ENCODE peak calls at places on chromosomes 16 and 17, in nine cellular contexts. One of them, this sample, is unnamed.

GRCh38 chr16:50702725-50703124 is 9.3 kb downstream of the NOD2 start:
- DNase-seq in sigmoid colon: no peak
- DNase-seq in tibial nerve: no peak
- DNase-seq in uterus: no peak
- DNase-seq in upper lobe of left lung: peak; percentile 10
- DNase-seq in esophagus squamous epithelium: no peak
- DNase-seq in kidney: no peak
- DNase-seq in mesendoderm: no peak
- DNase-seq in ascending aorta: no peak
- DNase-seq in this sample: no peak

GRCh38 chr16:11078812-11079459 is 134.6 kb downstream of the CLEC16A start:
- DNase-seq in mesendoderm: no peak
- DNase-seq in tibial nerve: no peak
- DNase-seq in uterus: peak; percentile 86
- DNase-seq in upper lobe of left lung: no peak
- DNase-seq in esophagus squamous epithelium: no peak
- DNase-seq in sigmoid colon: peak; percentile 94
- DNase-seq in ascending aorta: no peak
- DNase-seq in kidney: no peak
- DNase-seq in this sample: peak; percentile 85

GRCh38 chr17:83079340-83079747 is at the start of gene METRNL:
- DNase-seq in tibial nerve: peak; percentile 73
- DNase-seq in upper lobe of left lung: peak; percentile 81
- DNase-seq in mesendoderm: peak; percentile 45
- DNase-seq in sigmoid colon: peak; percentile 92
- DNase-seq in kidney: peak; percentile 95
- DNase-seq in ascending aorta: peak; percentile 88
- DNase-seq in uterus: peak; percentile 79
- DNase-seq in esophagus squamous epithelium: no peak
- DNase-seq in this sample: peak; percentile 90

GRCh38 chr16:66984902-66985311 is 3.5 kb upstream of the CES4A start:
- DNase-seq in tibial nerve: no peak
- DNase-seq in ascending aorta: no peak
- DNase-seq in uterus: no peak
- DNase-seq in esophagus squamous epithelium: no peak
- DNase-seq in sigmoid colon: no peak
- DNase-seq in kidney: no peak
- DNase-seq in upper lobe of left lung: no peak
- DNase-seq in mesendoderm: no peak
- DNase-seq in this sample: no peak

GRCh38 chr16:14180431-14181059 is 109.4 kb downstream of the MRTFB start:
- DNase-seq in kidney: no peak
- DNase-seq in ascending aorta: no peak
- DNase-seq in esophagus squamous epithelium: no peak
- DNase-seq in mesendoderm: peak; percentile 53
- DNase-seq in tibial nerve: no peak
- DNase-seq in upper lobe of left lung: peak; percentile 26
- DNase-seq in sigmoid colon: no peak
- DNase-seq in uterus: no peak
- DNase-seq in this sample: no peak

GRCh38 chr17:66426397-66427033 is 124.1 kb downstream of the PRKCA start:
- DNase-seq in kidney: no peak
- DNase-seq in tibial nerve: no peak
- DNase-seq in mesendoderm: peak; percentile 66
- DNase-seq in uterus: no peak
- DNase-seq in upper lobe of left lung: no peak
- DNase-seq in sigmoid colon: peak; percentile 27
- DNase-seq in esophagus squamous epithelium: no peak
- DNase-seq in ascending aorta: no peak
- DNase-seq in this sample: no peak

GRCh38 chr17:52681486-52681885 is 523.0 kb upstream of the CA10 start:
- DNase-seq in sigmoid colon: no peak
- DNase-seq in uterus: no peak
- DNase-seq in tibial nerve: no peak
- DNase-seq in kidney: no peak
- DNase-seq in mesendoderm: no peak
- DNase-seq in esophagus squamous epithelium: no peak
- DNase-seq in upper lobe of left lung: no peak
- DNase-seq in ascending aorta: no peak
- DNase-seq in this sample: no peak

GRCh38 chr17:42525221-42525620 is 10.8 kb upstream of the NAGLU start:
- DNase-seq in sigmoid colon: no peak
- DNase-seq in esophagus squamous epithelium: no peak
- DNase-seq in ascending aorta: no peak
- DNase-seq in tibial nerve: no peak
- DNase-seq in uterus: peak; percentile 10
- DNase-seq in mesendoderm: no peak
- DNase-seq in kidney: peak; percentile 21
- DNase-seq in upper lobe of left lung: no peak
- DNase-seq in this sample: no peak

GRCh38 chr17:55487727-55488436 is 23.4 kb downstream of the SMIM36 start:
- DNase-seq in mesendoderm: no peak
- DNase-seq in kidney: no peak
- DNase-seq in tibial nerve: no peak
- DNase-seq in sigmoid colon: no peak
- DNase-seq in esophagus squamous epithelium: no peak
- DNase-seq in upper lobe of left lung: no peak
- DNase-seq in uterus: no peak
- DNase-seq in ascending aorta: no peak
- DNase-seq in this sample: no peak

GRCh38 chr16:4318171-4318910 is 2.5 kb downstream of the GLIS2 start:
- DNase-seq in uterus: no peak
- DNase-seq in tibial nerve: no peak
- DNase-seq in sigmoid colon: no peak
- DNase-seq in mesendoderm: no peak
- DNase-seq in ascending aorta: no peak
- DNase-seq in esophagus squamous epithelium: no peak
- DNase-seq in kidney: no peak
- DNase-seq in upper lobe of left lung: no peak
- DNase-seq in this sample: peak; percentile 55

GRCh38 chr16:88358033-88358481 is 24.7 kb upstream of the ZNF469 start:
- DNase-seq in esophagus squamous epithelium: no peak
- DNase-seq in mesendoderm: no peak
- DNase-seq in kidney: peak; percentile 64
- DNase-seq in sigmoid colon: peak; percentile 59
- DNase-seq in tibial nerve: no peak
- DNase-seq in uterus: no peak
- DNase-seq in upper lobe of left lung: no peak
- DNase-seq in ascending aorta: no peak
- DNase-seq in this sample: no peak

GRCh38 chr17:68295086-68295485 is 3.8 kb downstream of the ARSG start:
- DNase-seq in tibial nerve: no peak
- DNase-seq in upper lobe of left lung: no peak
- DNase-seq in sigmoid colon: no peak
- DNase-seq in mesendoderm: no peak
- DNase-seq in kidney: no peak
- DNase-seq in esophagus squamous epithelium: no peak
- DNase-seq in ascending aorta: no peak
- DNase-seq in uterus: no peak
- DNase-seq in this sample: no peak

GRCh38 chr16:88066680-88067529 is 115.7 kb downstream of the BANP start:
- DNase-seq in tibial nerve: no peak
- DNase-seq in ascending aorta: no peak
- DNase-seq in mesendoderm: no peak
- DNase-seq in sigmoid colon: no peak
- DNase-seq in esophagus squamous epithelium: no peak
- DNase-seq in uterus: no peak
- DNase-seq in kidney: peak; percentile 67
- DNase-seq in upper lobe of left lung: no peak
- DNase-seq in this sample: no peak

GRCh38 chr16:2964416-2965223 is 545 bp downstream of the KREMEN2 start:
- DNase-seq in kidney: peak; percentile 80
- DNase-seq in sigmoid colon: no peak
- DNase-seq in uterus: no peak
- DNase-seq in mesendoderm: peak; percentile 96
- DNase-seq in tibial nerve: no peak
- DNase-seq in ascending aorta: no peak
- DNase-seq in esophagus squamous epithelium: no peak
- DNase-seq in upper lobe of left lung: no peak
- DNase-seq in this sample: no peak

GRCh38 chr17:16328997-16329396 is 24.3 kb downstream of the CENPV start:
- DNase-seq in upper lobe of left lung: peak; percentile 21
- DNase-seq in mesendoderm: peak; percentile 22
- DNase-seq in ascending aorta: no peak
- DNase-seq in sigmoid colon: no peak
- DNase-seq in kidney: no peak
- DNase-seq in tibial nerve: no peak
- DNase-seq in esophagus squamous epithelium: no peak
- DNase-seq in uterus: no peak
- DNase-seq in this sample: no peak

GRCh38 chr17:76350463-76350862 is 3.3 kb downstream of the PRPSAP1 start:
- DNase-seq in mesendoderm: no peak
- DNase-seq in uterus: no peak
- DNase-seq in upper lobe of left lung: no peak
- DNase-seq in ascending aorta: no peak
- DNase-seq in kidney: no peak
- DNase-seq in sigmoid colon: no peak
- DNase-seq in tibial nerve: no peak
- DNase-seq in esophagus squamous epithelium: no peak
- DNase-seq in this sample: no peak

GRCh38 chr17:27620721-27621120 is 10.3 kb upstream of the LGALS9 start:
- DNase-seq in mesendoderm: no peak
- DNase-seq in upper lobe of left lung: no peak
- DNase-seq in esophagus squamous epithelium: no peak
- DNase-seq in tibial nerve: no peak
- DNase-seq in uterus: no peak
- DNase-seq in kidney: no peak
- DNase-seq in sigmoid colon: no peak
- DNase-seq in ascending aorta: no peak
- DNase-seq in this sample: no peak

GRCh38 chr16:10355589-10355988 is 30.3 kb upstream of the ATF7IP2 start:
- DNase-seq in kidney: no peak
- DNase-seq in esophagus squamous epithelium: no peak
- DNase-seq in upper lobe of left lung: no peak
- DNase-seq in uterus: no peak
- DNase-seq in tibial nerve: no peak
- DNase-seq in ascending aorta: no peak
- DNase-seq in mesendoderm: no peak
- DNase-seq in sigmoid colon: no peak
- DNase-seq in this sample: no peak

GRCh38 chr17:64340557-64340956 is 50.1 kb downstream of the PECAM1 start:
- DNase-seq in mesendoderm: no peak
- DNase-seq in kidney: no peak
- DNase-seq in esophagus squamous epithelium: no peak
- DNase-seq in tibial nerve: no peak
- DNase-seq in sigmoid colon: no peak
- DNase-seq in upper lobe of left lung: no peak
- DNase-seq in ascending aorta: peak; percentile 58
- DNase-seq in uterus: no peak
- DNase-seq in this sample: no peak

GRCh38 chr17:13086142-13086769 is 68.4 kb upstream of the ELAC2 start:
- DNase-seq in mesendoderm: no peak
- DNase-seq in sigmoid colon: no peak
- DNase-seq in ascending aorta: peak; percentile 67
- DNase-seq in tibial nerve: no peak
- DNase-seq in upper lobe of left lung: no peak
- DNase-seq in kidney: no peak
- DNase-seq in esophagus squamous epithelium: no peak
- DNase-seq in uterus: no peak
- DNase-seq in this sample: no peak

GRCh38 chr17:15999974-16000827 is 577 bp downstream of the TTC19 start:
- DNase-seq in sigmoid colon: peak; percentile 75
- DNase-seq in upper lobe of left lung: peak; percentile 28
- DNase-seq in uterus: peak; percentile 47
- DNase-seq in kidney: no peak
- DNase-seq in mesendoderm: peak; percentile 81
- DNase-seq in ascending aorta: peak; percentile 73
- DNase-seq in esophagus squamous epithelium: no peak
- DNase-seq in tibial nerve: no peak
- DNase-seq in this sample: peak; percentile 69

GRCh38 chr16:70529051-70529777 is 5.6 kb downstream of the SF3B3 start:
- DNase-seq in tibial nerve: no peak
- DNase-seq in mesendoderm: peak; percentile 22
- DNase-seq in esophagus squamous epithelium: no peak
- DNase-seq in upper lobe of left lung: no peak
- DNase-seq in uterus: no peak
- DNase-seq in kidney: no peak
- DNase-seq in sigmoid colon: no peak
- DNase-seq in ascending aorta: no peak
- DNase-seq in this sample: peak; percentile 89

GRCh38 chr17:4436846-4437245 is 3.1 kb downstream of the SPNS3 start:
- DNase-seq in tibial nerve: no peak
- DNase-seq in kidney: no peak
- DNase-seq in ascending aorta: no peak
- DNase-seq in upper lobe of left lung: no peak
- DNase-seq in esophagus squamous epithelium: no peak
- DNase-seq in uterus: no peak
- DNase-seq in mesendoderm: no peak
- DNase-seq in sigmoid colon: no peak
- DNase-seq in this sample: no peak
- H3K4me3 ChIP-seq in tibial nerve: no peak overlapping the region
- H3K4me3 ChIP-seq in kidney: no peak overlapping the region
- H3K4me3 ChIP-seq in ascending aorta: no peak overlapping the region
- H3K4me3 ChIP-seq in upper lobe of left lung: no peak overlapping the region
- H3K4me3 ChIP-seq in esophagus squamous epithelium: no peak overlapping the region
- H3K4me3 ChIP-seq in uterus: no peak overlapping the region
- H3K4me3 ChIP-seq in mesendoderm: no peak overlapping the region
- H3K4me3 ChIP-seq in sigmoid colon: no peak overlapping the region
- H3K4me3 ChIP-seq in this sample: no peak overlapping the region

GRCh38 chr17:77434136-77435114 is 293.7 kb downstream of the SEC14L1 start:
- DNase-seq in esophagus squamous epithelium: no peak
- DNase-seq in kidney: no peak
- DNase-seq in mesendoderm: no peak
- DNase-seq in upper lobe of left lung: no peak
- DNase-seq in sigmoid colon: no peak
- DNase-seq in tibial nerve: no peak
- DNase-seq in uterus: no peak
- DNase-seq in ascending aorta: no peak
- DNase-seq in this sample: no peak
- H3K4me1 ChIP-seq in esophagus squamous epithelium: peaks cover 82% of the 10 kb centered on the region
- H3K4me1 ChIP-seq in kidney: peaks cover 65% of the 10 kb centered on the region
- H3K4me1 ChIP-seq in mesendoderm: peaks cover 23% of the 10 kb centered on the region
- H3K4me1 ChIP-seq in upper lobe of left lung: peaks cover 85% of the 10 kb centered on the region
- H3K4me1 ChIP-seq in sigmoid colon: no peaks in the 10 kb centered on the region
- H3K4me1 ChIP-seq in tibial nerve: peaks cover 95% of the 10 kb centered on the region
- H3K4me1 ChIP-seq in uterus: peaks cover 31% of the 10 kb centered on the region
- H3K4me1 ChIP-seq in ascending aorta: peaks cover 48% of the 10 kb centered on the region
- H3K4me1 ChIP-seq in this sample: peaks cover 66% of the 10 kb centered on the region

GRCh38 chr17:39794249-39794970 is 56.7 kb downstream of the GRB7 start:
- DNase-seq in kidney: no peak
- DNase-seq in uterus: no peak
- DNase-seq in esophagus squamous epithelium: no peak
- DNase-seq in sigmoid colon: no peak
- DNase-seq in mesendoderm: no peak
- DNase-seq in ascending aorta: no peak
- DNase-seq in tibial nerve: no peak
- DNase-seq in upper lobe of left lung: no peak
- DNase-seq in this sample: no peak
- H3K4me3 ChIP-seq in kidney: no peak overlapping the region
- H3K4me3 ChIP-seq in uterus: no peak overlapping the region
- H3K4me3 ChIP-seq in esophagus squamous epithelium: no peak overlapping the region
- H3K4me3 ChIP-seq in sigmoid colon: no peak overlapping the region
- H3K4me3 ChIP-seq in mesendoderm: no peak overlapping the region
- H3K4me3 ChIP-seq in ascending aorta: no peak overlapping the region
- H3K4me3 ChIP-seq in tibial nerve: no peak overlapping the region
- H3K4me3 ChIP-seq in upper lobe of left lung: no peak overlapping the region
- H3K4me3 ChIP-seq in this sample: no peak overlapping the region

DNA sequence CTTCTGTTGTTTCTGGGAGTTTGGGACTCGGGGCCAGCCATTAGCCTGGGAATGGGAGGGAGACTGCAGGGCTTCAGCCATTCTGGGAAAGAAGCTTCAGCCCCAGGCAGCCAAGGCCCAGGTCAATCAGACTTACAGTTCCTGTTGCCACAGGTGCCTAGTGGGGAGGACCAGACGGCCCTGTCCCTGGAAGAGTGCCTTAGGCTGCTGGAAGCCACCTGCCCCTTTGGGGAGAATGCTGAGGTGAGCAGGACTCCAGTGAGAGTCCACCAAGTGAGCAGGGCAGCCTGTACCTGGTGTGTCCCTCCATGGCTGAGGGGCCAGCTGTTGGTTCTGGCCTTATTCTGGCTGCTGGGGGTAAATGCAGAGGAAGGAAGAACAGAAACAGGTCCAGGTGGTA is 8.7 kb downstream of the NFE2L1 start:
- DNase-seq in uterus: no peak
- DNase-seq in kidney: no peak
- DNase-seq in esophagus squamous epithelium: no peak
- DNase-seq in sigmoid colon: no peak
- DNase-seq in mesendoderm: no peak
- DNase-seq in ascending aorta: no peak
- DNase-seq in tibial nerve: no peak
- DNase-seq in upper lobe of left lung: no peak
- DNase-seq in this sample: no peak
- H3K4me1 ChIP-seq in uterus: peaks cover 16% of the 10 kb centered on the region
- H3K4me1 ChIP-seq in kidney: peaks cover 40% of the 10 kb centered on the region
- H3K4me1 ChIP-seq in esophagus squamous epithelium: peaks cover 39% of the 10 kb centered on the region
- H3K4me1 ChIP-seq in sigmoid colon: no peaks in the 10 kb centered on the region
- H3K4me1 ChIP-seq in mesendoderm: peaks cover 15% of the 10 kb centered on the region
- H3K4me1 ChIP-seq in ascending aorta: peaks cover 46% of the 10 kb centered on the region
- H3K4me1 ChIP-seq in tibial nerve: peaks cover 39% of the 10 kb centered on the region
- H3K4me1 ChIP-seq in upper lobe of left lung: peaks cover 43% of the 10 kb centered on the region
- H3K4me1 ChIP-seq in this sample: peaks cover 55% of the 10 kb centered on the region